ENCODE peak calls at places on chromosome 22, in seven cellular contexts. S, Z, Y, R, W, G and J are unnamed samples.

GRCh38 chr22:21038405-21038804 is 6.0 kb upstream of the SLC7A4 start:
- DNase-seq in S (no peak), R (no peak), W (no peak), Y (no peak), Z (no peak), G (no peak), J (no peak)

GRCh38 chr22:47171441-47172221 is 409.2 kb downstream of the TBC1D22A start:
- DNase-seq in W (no peak), Y (no peak), G (peak), R (no peak), Z (no peak), S (no peak), J (no peak)

GRCh38 chr22:46935506-46936377 is 173.3 kb downstream of the TBC1D22A start:
- DNase-seq in Y (no peak), W (no peak), R (no peak), S (no peak), Z (no peak), G (no peak), J (no peak)

GRCh38 chr22:37848587-37849088 is 581 bp upstream of the EIF3L start:
- DNase-seq in R (no peak), Z (no peak), W (peak), S (no peak), Y (no peak), G (no peak), J (no peak)

GRCh38 chr22:41619979-41620645 is 731 bp downstream of the DESI1 start:
- DNase-seq in W (peak), S (peak), Y (no peak), R (no peak), Z (peak), G (peak), J (no peak)

GRCh38 chr22:49322231-49322630 is 505.4 kb downstream of the BRD1 start:
- DNase-seq in R (no peak), Z (no peak), S (no peak), W (no peak), Y (no peak), G (no peak), J (no peak)

GRCh38 chr22:22951035-22951434 is 63.4 kb downstream of the IGLL5 start:
- DNase-seq in S (no peak), W (no peak), R (no peak), Z (no peak), G (no peak), Y (no peak), J (no peak)

GRCh38 chr22:19595532-19595931 is 71.3 kb upstream of the CLDN5 start:
- DNase-seq in G (no peak), R (no peak), W (no peak), Z (no peak), S (no peak), Y (no peak), J (no peak)

GRCh38 chr22:33889748-33890147 is 30.5 kb downstream of the LARGE1 start:
- DNase-seq in Z (no peak), W (no peak), Y (no peak), S (no peak), G (no peak), R (no peak), J (no peak)

GRCh38 chr22:46297151-46297819 is 615 bp downstream of the GTSE1 start:
- DNase-seq in R (no peak), W (peak), Z (no peak), G (no peak), S (no peak), Y (no peak), J (no peak)